ENCODE peak calls at places on chromosome 7, in five cellular contexts. I, E, T, D and U are unnamed samples.
A peak's percentile ranks its signal among the peaks of the same experiment; 100 is the strongest.

GRCh38 chr7:81410471-81411117 is 359.3 kb downstream of the HGF start:
- DNase-seq in E (no peak), T (no peak), D (no peak), I (no peak), U (no peak)

GRCh38 chr7:108086546-108086945 is 43.6 kb downstream of the LAMB4 start:
- DNase-seq in I (no peak), E (no peak), T (no peak), D (no peak), U (no peak)

GRCh38 chr7:139681812-139682135 is 96.0 kb downstream of the HIPK2 start:
- DNase-seq in D (no peak), I (no peak), T (no peak), E (no peak), U (no peak)

GRCh38 chr7:164882-165660 is 27.3 kb upstream of the FAM20C start:
- DNase-seq in D (peak; percentile 38), E (peak; percentile 66), I (no peak), T (no peak), U (no peak)

GRCh38 chr7:51774178-51774577 is 457.6 kb upstream of the COBL start:
- DNase-seq in I (peak; percentile 40), D (no peak), T (no peak), E (no peak), U (no peak)

GRCh38 chr7:6382797-6383196 is 65.0 kb downstream of the DAGLB start:
- DNase-seq in I (no peak), D (no peak), T (no peak), E (no peak), U (no peak)

GRCh38 chr7:79398145-79398749 is 55.2 kb downstream of the MAGI2 start:
- DNase-seq in T (no peak), E (no peak), D (no peak), I (no peak), U (no peak)

GRCh38 chr7:17625038-17625437 is 315.3 kb downstream of the SNX13 start:
- DNase-seq in T (peak; percentile 42), D (no peak), E (no peak), I (no peak), U (peak; percentile 81)

GRCh38 chr7:30859940-30860623 is 51.6 kb upstream of the AQP1 start:
- DNase-seq in D (no peak), I (no peak), E (no peak), T (no peak), U (no peak)

GRCh38 chr7:148286150-148286549 is 304.4 kb upstream of the C7orf33 start:
- DNase-seq in I (peak; percentile 69), D (no peak), E (no peak), T (peak; percentile 38), U (no peak)

GRCh38 chr7:119350334-119350733 is 922.6 kb upstream of the KCND2 start:
- DNase-seq in T (no peak), E (no peak), I (no peak), D (no peak), U (no peak)

GRCh38 chr7:100826546-100827329 is 585 bp downstream of the EPHB4 start:
- DNase-seq in E (no peak), T (no peak), I (peak; percentile 55), D (no peak), U (no peak)

GRCh38 chr7:155486783-155487508 is 29.0 kb downstream of the EN2 start:
- DNase-seq in D (no peak), I (no peak), T (no peak), E (no peak), U (no peak)

GRCh38 chr7:32583791-32584190 is 88.5 kb downstream of the AVL9 start:
- DNase-seq in E (no peak), I (no peak), T (no peak), D (no peak), U (no peak)

GRCh38 chr7:77877800-77878199 is 79.2 kb downstream of the PHTF2 start:
- DNase-seq in E (no peak), T (no peak), D (no peak), I (no peak), U (no peak)

GRCh38 chr7:131095346-131095745 is 232.3 kb upstream of the MKLN1 start:
- DNase-seq in E (no peak), T (no peak), I (no peak), D (no peak), U (no peak)

GRCh38 chr7:67552738-67553137 is 556.1 kb downstream of the TYW1 start:
- DNase-seq in T (no peak), E (no peak), D (no peak), I (no peak), U (no peak)

GRCh38 chr7:82700739-82701138 is 257.2 kb upstream of the CACNA2D1 start:
- DNase-seq in E (no peak), D (no peak), T (no peak), I (peak; percentile 9), U (no peak)

DNA sequence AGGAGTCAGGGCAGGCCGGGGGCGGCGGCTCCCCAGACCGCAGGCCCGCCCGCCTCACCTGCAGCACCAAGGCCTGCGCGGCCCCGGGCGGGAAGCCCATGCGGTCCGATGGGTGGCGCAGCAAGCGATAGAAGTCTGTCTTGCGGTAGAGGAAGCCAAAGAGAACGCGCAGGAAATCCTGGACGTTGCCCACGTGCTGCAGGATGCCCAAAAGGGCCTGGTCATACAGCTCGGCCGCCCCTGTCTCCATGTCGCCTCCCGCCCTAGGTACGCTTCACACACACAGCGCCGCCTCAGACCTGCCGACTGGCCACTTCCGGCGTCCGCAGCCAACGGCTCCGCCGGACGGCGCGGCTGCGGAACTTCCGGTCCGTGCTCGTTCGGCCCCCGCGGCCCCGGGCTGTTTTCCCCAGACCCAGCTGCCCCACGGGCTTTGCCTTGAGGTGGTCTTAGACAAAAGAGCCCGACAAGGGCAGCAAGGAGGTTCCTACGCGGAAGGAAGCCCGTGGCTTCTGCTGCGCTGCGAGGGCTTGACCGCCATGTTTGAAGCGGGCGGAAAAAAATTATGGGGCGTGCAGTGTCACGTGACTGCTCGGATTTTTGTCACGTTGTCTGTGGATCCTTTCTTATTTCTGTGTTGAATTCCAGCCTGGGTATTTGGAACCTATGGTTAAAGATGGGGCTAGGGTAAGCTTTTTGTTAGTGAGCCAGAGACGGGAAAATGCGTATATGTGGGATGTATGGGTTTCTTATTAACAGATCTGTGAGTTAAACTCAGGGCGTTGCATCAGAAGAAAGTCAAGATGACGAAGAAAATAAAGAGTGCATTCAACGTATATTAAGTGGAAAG is at the start of gene NUDCD3:
- DNase-seq in D (peak; percentile 90), T (peak; percentile 84), E (peak; percentile 93), I (peak; percentile 90), U (no peak)
- TF ChIP-seq CTCF in D (peak; percentile 19), T (no peak), E (peak; percentile 26), I (no peak), U (peak; percentile 33)

GRCh38 chr7:95843286-95843685 is 70.9 kb downstream of the DYNC1I1 start:
- DNase-seq in I (peak; percentile 59), T (no peak), E (no peak), D (no peak), U (no peak)
- TF ChIP-seq CTCF in I (peak; percentile 58), T (no peak), E (no peak), D (no peak), U (peak; percentile 34)

DNA sequence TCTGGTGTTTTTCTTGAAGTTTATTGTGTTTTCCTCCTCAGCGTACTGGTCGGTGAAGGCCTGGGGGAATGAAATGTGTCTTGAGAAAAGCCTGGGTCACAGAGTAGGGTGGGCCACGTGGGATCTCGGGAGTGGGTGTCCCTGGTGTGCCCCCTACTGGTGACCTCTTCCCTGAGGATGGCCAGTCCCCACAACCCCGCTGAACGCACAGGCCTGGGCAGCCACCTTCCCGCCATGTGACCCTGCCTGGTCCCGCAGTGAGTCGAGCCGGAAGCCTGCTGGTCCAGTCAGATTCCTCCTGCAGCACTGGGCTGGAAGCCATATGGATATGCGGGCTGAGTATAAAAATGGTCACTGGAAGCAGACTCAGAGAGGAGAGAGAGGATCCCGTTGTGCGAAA is 52.9 kb upstream of the GNA12 start:
- DNase-seq in T (no peak), D (no peak), E (no peak), I (no peak), U (no peak)
- TF ChIP-seq CTCF in T (no peak), D (no peak), E (no peak), I (peak; percentile 42), U (no peak)

GRCh38 chr7:116353614-116354013 is 143.3 kb downstream of the TES start:
- DNase-seq in D (no peak), I (no peak), E (no peak), T (no peak), U (no peak)

GRCh38 chr7:116355423-116355765 is 144.1 kb upstream of the CAV2 start:
- DNase-seq in E (no peak), D (no peak), I (no peak), T (no peak), U (no peak)

GRCh38 chr7:116351966-116352365 is 141.6 kb downstream of the TES start:
- DNase-seq in T (no peak), E (no peak), I (no peak), D (no peak), U (no peak)

GRCh38 chr7:116354546-116355422 is 144.4 kb downstream of the TES start:
- DNase-seq in D (no peak), I (peak; percentile 34), E (peak; percentile 62), T (peak; percentile 90), U (peak; percentile 98)

GRCh38 chr7:116354171-116354545 is 143.8 kb downstream of the TES start:
- DNase-seq in I (no peak), E (no peak), D (no peak), T (peak; percentile 8), U (no peak)
- TF ChIP-seq CTCF in I (no peak), E (no peak), D (no peak), T (no peak), U (no peak)

DNA sequence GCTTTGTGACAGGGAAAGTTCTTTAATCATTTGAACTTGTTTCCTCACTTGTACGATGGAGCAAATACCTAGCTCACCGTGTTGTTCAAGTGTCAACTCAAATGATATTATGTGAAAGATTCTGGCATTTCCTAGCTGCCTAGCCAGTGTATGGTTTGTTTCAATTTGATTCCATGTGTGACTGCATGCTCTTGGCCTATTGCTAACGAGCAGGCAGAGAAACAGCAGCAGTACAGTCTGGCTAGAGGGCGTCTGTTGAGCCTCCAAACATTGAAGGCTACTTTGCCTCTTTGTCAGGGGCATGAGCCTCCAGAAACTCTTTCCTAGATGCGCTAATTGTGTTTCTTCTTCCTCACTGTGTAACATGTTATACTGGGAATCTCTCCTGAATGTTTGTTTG is 417.4 kb downstream of the EXOC4 start:
- DNase-seq in I (no peak), D (no peak), E (no peak), T (no peak), U (no peak)
- TF ChIP-seq CTCF in I (no peak), D (no peak), E (no peak), T (no peak), U (no peak)

GRCh38 chr7:36792421-36792820 is 68.1 kb upstream of the AOAH start:
- DNase-seq in D (no peak), T (no peak), I (no peak), E (no peak), U (no peak)

GRCh38 chr7:36796850-36797618 is 72.7 kb upstream of the AOAH start:
- DNase-seq in T (no peak), E (no peak), I (no peak), D (no peak), U (no peak)

GRCh38 chr7:36795451-36796021 is 71.2 kb upstream of the AOAH start:
- DNase-seq in D (no peak), E (no peak), T (peak; percentile 22), I (no peak), U (peak; percentile 12)

GRCh38 chr7:36790280-36790679 is 66.0 kb upstream of the AOAH start:
- DNase-seq in I (no peak), E (no peak), T (no peak), D (no peak), U (no peak)

DNA sequence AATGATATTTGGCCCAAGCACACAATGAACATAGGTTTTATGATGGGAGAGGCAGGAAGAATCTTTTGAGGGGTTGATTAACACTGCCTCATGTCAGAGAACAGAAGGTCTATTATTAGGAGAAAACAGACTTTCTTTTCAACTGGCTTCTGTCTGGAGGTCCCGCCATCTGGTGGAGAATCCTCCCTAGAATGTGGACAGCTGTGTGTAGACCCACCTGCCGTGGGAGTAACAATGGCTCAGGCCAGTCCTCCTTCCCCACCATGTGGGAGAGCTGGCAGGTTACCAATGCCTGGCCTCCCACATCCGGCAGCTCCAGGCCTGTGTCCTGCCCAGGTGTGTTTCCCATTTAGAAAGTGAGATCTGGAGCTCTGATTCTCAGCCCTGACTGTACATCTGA is 70.4 kb upstream of the AOAH start:
- DNase-seq in E (no peak), T (no peak), D (no peak), I (no peak), U (no peak)
- TF ChIP-seq CTCF in E (no peak), T (no peak), D (no peak), I (no peak), U (peak; percentile 8)